ENCODE peak calls at places on chromosomes 5 and 9, in nine cellular contexts. K is gastrocnemius medialis, R is GM12864, F is astrocyte of the spinal cord, L is choroid plexus epithelial cell, O is K562, W is spleen, A is Panc1, S is HCT116. T is an unnamed sample.

GRCh38 chr9:32384364-32385134 is at the start of gene ACO1:
- DNase-seq in F (peak), O (peak), K (peak), L (peak), S (peak), A (no peak), W (peak), R (peak), T (no peak)

GRCh38 chr5:130316971-130317421 is 412.7 kb downstream of the CHSY3 start:
- DNase-seq in A (no peak), S (no peak), O (no peak), K (no peak), W (no peak), F (peak), R (no peak), L (no peak), T (no peak)

GRCh38 chr9:95096807-95097206 is 220.7 kb downstream of the FANCC start:
- DNase-seq in R (no peak), S (no peak), F (no peak), K (no peak), W (no peak), O (no peak), L (no peak), A (no peak), T (no peak)

GRCh38 chr9:134601764-134602163 is 39.8 kb upstream of the COL5A1 start:
- DNase-seq in K (no peak), O (no peak), S (no peak), F (peak), R (no peak), A (no peak), W (no peak), L (peak), T (no peak)

GRCh38 chr9:23830949-23831730 is 5.1 kb upstream of the ELAVL2 start:
- DNase-seq in F (no peak), O (no peak), A (no peak), S (no peak), R (no peak), W (no peak), L (no peak), K (no peak), T (no peak)

GRCh38 chr9:93567271-93567959 is 9.0 kb upstream of the PHF2 start:
- DNase-seq in S (no peak), O (no peak), F (no peak), W (peak), K (no peak), R (no peak), L (no peak), A (no peak), T (no peak)

GRCh38 chr9:134995792-134996120 is 78.0 kb upstream of the FCN1 start:
- DNase-seq in O (no peak), L (no peak), F (no peak), S (no peak), K (no peak), R (no peak), A (no peak), W (no peak), T (no peak)

GRCh38 chr5:71653119-71653518 is 66.0 kb upstream of the CARTPT start:
- DNase-seq in O (no peak), S (no peak), R (no peak), F (peak), A (no peak), W (no peak), K (no peak), L (no peak), T (no peak)

GRCh38 chr5:66960373-66961137 is 236.0 kb downstream of the CD180 start:
- DNase-seq in O (no peak), K (no peak), A (peak), F (peak), L (peak), W (no peak), S (no peak), R (no peak), T (no peak)

GRCh38 chr5:171310334-171310815 is 1.3 kb downstream of the TLX3 start:
- DNase-seq in F (no peak), L (no peak), A (no peak), W (peak), S (no peak), O (no peak), R (no peak), K (no peak), T (no peak)
- H3K4me3 ChIP-seq in F (no peak), L (no peak), A (no peak), W (no peak), S (peak), O (no peak), R (no peak), K (no peak), T (no peak)

GRCh38 chr9:110582156-110582555 is 2.6 kb upstream of the SVEP1 start:
- DNase-seq in W (no peak), L (no peak), R (no peak), F (no peak), S (no peak), A (no peak), K (no peak), O (no peak), T (no peak)

GRCh38 chr9:110579763-110580255 is 268 bp upstream of the SVEP1 start:
- DNase-seq in O (no peak), A (no peak), R (no peak), F (peak), K (no peak), L (peak), S (no peak), W (no peak), T (peak)

GRCh38 chr9:110580850-110581249 is 1.3 kb upstream of the SVEP1 start:
- DNase-seq in O (no peak), S (no peak), K (no peak), A (no peak), L (no peak), W (no peak), F (no peak), R (no peak), T (no peak)

GRCh38 chr9:110578896-110579752 is at the start of gene SVEP1:
- DNase-seq in O (no peak), A (no peak), W (peak), F (peak), S (no peak), R (no peak), K (no peak), L (peak), T (no peak)

GRCh38 chr9:110583237-110583636 is 3.7 kb upstream of the SVEP1 start:
- DNase-seq in R (no peak), W (no peak), O (no peak), F (no peak), S (no peak), K (no peak), L (peak), A (no peak), T (no peak)
- TF ChIP-seq CTCF in R (no peak), W (no peak), O (no peak), F (no peak), S (no peak), K (no peak), L (peak), A (no peak), T (peak)

DNA sequence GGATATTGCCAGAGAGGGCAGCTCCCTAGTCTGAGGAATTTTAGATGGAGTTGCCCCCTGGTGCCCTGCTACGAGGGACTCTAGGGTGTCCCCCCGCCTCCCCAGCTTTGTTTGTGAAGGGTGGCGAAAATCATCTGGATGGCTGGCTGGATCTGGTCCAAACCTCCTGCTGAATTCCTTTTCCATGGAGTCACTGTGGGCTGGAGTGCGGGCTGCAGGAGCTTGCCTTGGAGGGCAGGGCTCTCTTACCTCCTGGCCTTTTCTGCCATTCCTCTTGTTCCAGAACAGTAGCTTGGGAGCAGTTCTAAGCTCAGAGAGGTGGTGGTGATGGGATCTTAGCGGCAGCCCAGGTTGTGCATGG is 2.1 kb downstream of the SYNPO start:
- DNase-seq in S (peak), L (peak), K (peak), A (no peak), R (no peak), F (peak), W (peak), O (no peak), T (no peak)
- H3K4me3 ChIP-seq in S (no peak), L (peak), K (no peak), A (peak), R (no peak), F (peak), W (no peak), O (no peak), T (peak)

DNA sequence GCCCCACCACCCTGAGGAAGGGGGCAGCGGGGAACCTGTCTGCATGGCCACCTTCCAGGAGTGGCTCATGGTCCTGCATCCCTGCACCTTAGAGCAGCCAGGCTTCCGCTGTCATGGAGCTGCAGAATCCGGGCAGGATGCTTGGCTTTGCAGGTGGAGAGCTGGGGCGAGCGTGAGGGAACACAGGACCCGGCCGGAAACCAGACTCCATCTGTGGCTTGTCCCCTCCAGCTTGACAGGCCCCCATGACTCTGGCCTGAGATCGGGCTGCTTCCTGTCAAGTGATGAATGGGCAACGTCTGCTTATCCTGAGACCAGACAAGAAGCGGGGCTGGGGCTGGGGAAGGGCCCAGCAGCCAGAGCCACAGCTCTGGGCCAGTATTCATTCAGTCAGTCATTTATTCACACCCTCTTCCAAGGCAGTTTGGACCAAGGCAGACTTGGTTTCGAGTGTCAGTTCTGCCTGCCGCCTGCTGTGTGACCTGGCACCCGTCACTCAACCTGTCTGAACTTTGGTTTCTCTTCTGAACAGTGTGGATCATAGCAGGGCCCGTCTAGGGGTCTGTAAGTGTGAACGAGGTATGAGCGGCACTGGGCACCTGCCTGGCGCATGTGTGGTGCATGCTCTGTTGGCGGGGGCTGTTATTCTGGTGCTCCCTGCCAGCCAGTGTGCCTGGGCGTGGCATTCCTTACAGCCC is 37.5 kb downstream of the NEK6 start:
- DNase-seq in S (no peak), K (no peak), R (no peak), A (no peak), W (no peak), L (no peak), F (no peak), O (no peak), T (no peak)
- TF ChIP-seq CTCF in S (no peak), K (no peak), R (no peak), A (no peak), W (no peak), L (no peak), F (no peak), O (no peak), T (no peak)

GRCh38 chr5:143056792-143057579 is 286.8 kb downstream of the ARHGAP26 start:
- DNase-seq in F (no peak), O (no peak), S (no peak), A (no peak), L (no peak), R (no peak), W (no peak), K (peak), T (no peak)
- H3K4me3 ChIP-seq in F (no peak), O (no peak), S (no peak), A (no peak), L (no peak), R (peak), W (no peak), K (peak), T (no peak)

GRCh38 chr9:124012368-124013262 is 1.0 kb downstream of the LHX2 start:
- DNase-seq in K (no peak), L (no peak), A (no peak), W (peak), O (no peak), R (no peak), F (no peak), S (no peak), T (no peak)

GRCh38 chr9:124010303-124010664 is 1.3 kb upstream of the LHX2 start:
- DNase-seq in L (no peak), W (no peak), A (no peak), R (no peak), O (no peak), F (no peak), K (no peak), S (no peak), T (no peak)

GRCh38 chr9:124010665-124011321 is 775 bp upstream of the LHX2 start:
- DNase-seq in K (no peak), F (no peak), S (no peak), W (peak), L (no peak), A (no peak), O (no peak), R (no peak), T (no peak)

GRCh38 chr9:124009835-124010226 is 1.7 kb upstream of the LHX2 start:
- DNase-seq in A (no peak), O (no peak), W (no peak), F (no peak), S (no peak), L (no peak), K (no peak), R (no peak), T (no peak)

DNA sequence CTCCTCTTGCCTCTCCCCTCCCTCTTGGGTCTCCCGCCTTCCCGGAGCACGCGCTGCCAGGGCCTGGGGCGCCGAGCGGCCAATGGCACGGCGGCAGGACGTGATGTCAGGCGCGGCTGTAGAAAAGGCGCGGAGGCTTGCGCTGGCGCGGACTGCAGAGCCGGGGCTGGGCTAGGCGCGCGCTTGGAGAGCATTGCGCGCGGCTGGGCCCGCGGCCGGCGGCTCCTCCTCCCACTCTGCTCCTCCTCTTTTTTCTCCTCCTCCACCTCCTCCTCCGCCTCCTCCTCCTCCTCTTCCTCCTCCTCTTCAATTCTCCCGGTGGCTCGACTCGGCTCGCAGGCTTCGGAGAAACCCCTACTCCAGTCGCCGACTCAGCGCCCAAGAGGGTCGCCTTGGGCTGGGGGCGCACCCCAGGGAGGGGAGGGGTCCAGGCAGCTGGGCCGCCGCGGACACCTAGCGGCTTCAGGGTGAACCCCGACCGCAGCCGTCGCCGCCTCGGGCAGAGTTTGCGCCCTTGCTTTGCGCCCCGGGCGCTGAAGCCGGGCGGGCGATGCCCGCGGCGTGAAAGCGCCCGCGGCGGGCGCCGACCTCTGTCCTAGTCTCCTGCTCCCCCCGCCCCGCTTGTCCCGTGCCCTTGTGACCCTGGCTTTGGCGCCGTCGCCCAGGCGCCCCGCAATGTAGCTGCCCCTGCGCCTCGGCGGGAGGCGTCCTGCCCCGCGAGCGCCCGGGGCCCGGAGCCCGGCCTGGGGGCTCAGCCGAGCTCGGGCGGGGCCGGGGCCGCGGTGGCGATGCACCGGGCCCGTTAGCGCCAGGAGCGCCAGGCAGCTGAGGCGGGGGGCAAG is at the start of gene LHX2:
- DNase-seq in F (peak), L (peak), K (no peak), A (no peak), W (peak), O (peak), S (peak), R (no peak), T (peak)
- TF ChIP-seq CTCF in F (no peak), L (no peak), K (no peak), A (no peak), W (no peak), O (no peak), S (peak), R (no peak), T (no peak)

DNA sequence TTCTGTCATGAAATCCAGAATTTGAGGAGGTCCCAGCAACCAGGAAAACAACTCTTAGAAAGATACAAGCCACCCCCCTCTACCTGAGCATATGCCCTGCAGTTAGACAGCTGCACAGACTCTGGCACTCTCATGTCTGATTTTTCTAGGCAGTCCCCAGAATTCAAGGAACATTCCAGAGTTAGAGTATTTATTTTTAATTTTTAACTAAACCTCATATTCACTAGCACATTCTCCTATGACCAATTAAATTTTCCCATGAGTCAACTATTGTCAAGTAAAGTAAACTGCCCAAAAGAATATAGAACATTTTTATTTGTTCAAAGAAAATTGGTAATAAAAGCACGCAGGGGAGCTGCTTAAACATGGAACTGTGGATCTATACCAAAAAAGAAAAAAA is 490.5 kb upstream of the SEMA6A start:
- DNase-seq in K (no peak), W (no peak), L (no peak), F (no peak), S (no peak), R (no peak), O (no peak), A (no peak), T (no peak)
- H3K4me3 ChIP-seq in K (no peak), W (no peak), L (no peak), F (no peak), S (no peak), R (no peak), O (no peak), A (no peak), T (no peak)

GRCh38 chr5:1244976-1245375 is 19.8 kb downstream of the SLC6A18 start:
- DNase-seq in R (no peak), A (no peak), K (no peak), W (no peak), F (no peak), L (no peak), S (no peak), O (peak), T (no peak)
- TF ChIP-seq CTCF in R (no peak), A (no peak), K (no peak), W (no peak), F (no peak), L (no peak), S (peak), O (peak), T (no peak)

DNA sequence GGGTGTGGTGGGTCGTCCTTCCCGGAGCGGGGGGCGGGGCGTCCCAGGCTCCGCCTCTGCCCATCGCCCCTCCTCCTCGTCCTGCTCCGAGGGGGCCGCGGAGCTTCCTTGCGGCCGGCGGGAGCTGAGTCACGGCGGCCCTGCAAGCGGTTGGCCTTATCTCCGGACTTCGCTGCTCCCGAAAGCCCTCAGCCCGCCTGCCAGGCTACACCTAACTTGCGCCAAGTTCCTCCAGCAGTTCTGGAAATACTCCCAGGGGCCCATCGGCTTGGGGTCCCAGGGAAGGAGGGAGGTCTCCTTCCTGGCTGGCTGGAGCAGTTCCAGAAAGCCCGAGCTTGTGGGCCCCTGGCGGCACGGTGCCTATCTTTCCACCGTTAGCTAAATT is 54.2 kb upstream of the CDKN2AIPNL start:
- DNase-seq in K (peak), O (peak), A (peak), L (peak), S (peak), F (peak), R (peak), W (peak), T (peak)
- H3K4me3 ChIP-seq in K (peak), O (peak), A (peak), L (peak), S (peak), F (peak), R (peak), W (peak), T (peak)

T was measured in HFF-Myc.